ENCODE peak calls at places on chromosomes 12 and 14, in eight cellular contexts. V, C, B, L, E, G, Y and K are unnamed samples.
A peak's percentile ranks its signal among the peaks of the same experiment; 100 is the strongest.

GRCh38 chr14:33950320-33951182 is at the start of gene EGLN3:
- DNase-seq in V (peak; percentile 55), C (peak; percentile 94), B (peak; percentile 93), L (peak; percentile 95), E (peak; percentile 92), G (no peak), Y (peak; percentile 95), K (peak; percentile 97)

GRCh38 chr14:77832301-77832700 is 32.4 kb downstream of the ADCK1 start:
- DNase-seq in V (no peak), C (no peak), B (no peak), L (no peak), E (no peak), G (no peak), Y (no peak), K (no peak)

GRCh38 chr12:52895726-52896189 is 9.1 kb downstream of the KRT8 start:
- DNase-seq in V (no peak), C (no peak), B (no peak), L (no peak), E (no peak), G (no peak), Y (no peak), K (no peak)

GRCh38 chr12:116707751-116708150 is 30.1 kb downstream of the SPRING1 start:
- DNase-seq in V (no peak), C (no peak), B (no peak), L (no peak), E (no peak), G (no peak), Y (no peak), K (no peak)

GRCh38 chr14:65095633-65096205 is 6.6 kb downstream of the MAX start:
- DNase-seq in V (no peak), C (peak; percentile 72), B (peak; percentile 56), L (no peak), E (no peak), G (no peak), Y (peak; percentile 91), K (no peak)

GRCh38 chr14:102389261-102389660 is 26.5 kb downstream of the TECPR2 start:
- DNase-seq in V (no peak), C (no peak), B (no peak), L (no peak), E (no peak), G (no peak), Y (no peak), K (no peak)

GRCh38 chr12:28033538-28033915 is 61.0 kb upstream of the PTHLH start:
- DNase-seq in V (no peak), C (no peak), B (no peak), L (no peak), E (no peak), G (no peak), Y (no peak), K (no peak)

GRCh38 chr12:46661161-46661845 is 164.5 kb downstream of the SLC38A4 start:
- DNase-seq in V (peak; percentile 77), C (no peak), B (no peak), L (no peak), E (no peak), G (peak; percentile 48), Y (no peak), K (no peak)

GRCh38 chr14:85531594-85532391 is 1.8 kb downstream of the FLRT2 start:
- DNase-seq in V (no peak), C (peak; percentile 26), B (no peak), L (peak; percentile 72), E (peak; percentile 84), G (no peak), Y (peak; percentile 83), K (no peak)

GRCh38 chr12:111033281-111034147 is 113.1 kb upstream of the MYL2 start:
- DNase-seq in V (no peak), C (no peak), B (no peak), L (peak; percentile 84), E (no peak), G (no peak), Y (no peak), K (no peak)

GRCh38 chr12:47052274-47052673 is 27.1 kb upstream of the PCED1B start:
- DNase-seq in V (no peak), C (no peak), B (no peak), L (no peak), E (no peak), G (no peak), Y (no peak), K (no peak)

GRCh38 chr12:54984602-54985376 is at the start of gene TESPA1:
- DNase-seq in V (no peak), C (peak; percentile 54), B (peak; percentile 71), L (no peak), E (peak; percentile 61), G (peak; percentile 90), Y (peak; percentile 79), K (no peak)

GRCh38 chr14:56224691-56225681 is 106.8 kb downstream of the PELI2 start:
- DNase-seq in V (peak; percentile 86), C (peak; percentile 69), B (peak; percentile 76), L (no peak), E (no peak), G (no peak), Y (no peak), K (peak; percentile 84)

GRCh38 chr14:95267306-95267705 is 52.4 kb downstream of the CLMN start:
- DNase-seq in V (no peak), C (no peak), B (no peak), L (no peak), E (no peak), G (no peak), Y (no peak), K (no peak)

GRCh38 chr14:95262511-95262891 is 57.2 kb downstream of the CLMN start:
- DNase-seq in V (no peak), C (no peak), B (no peak), L (no peak), E (no peak), G (no peak), Y (no peak), K (no peak)

GRCh38 chr14:95263527-95264231 is 56.0 kb downstream of the CLMN start:
- DNase-seq in V (no peak), C (no peak), B (no peak), L (no peak), E (no peak), G (no peak), Y (no peak), K (no peak)

GRCh38 chr14:95264271-95264973 is 55.3 kb downstream of the CLMN start:
- DNase-seq in V (no peak), C (no peak), B (no peak), L (no peak), E (no peak), G (no peak), Y (no peak), K (no peak)

GRCh38 chr14:95265106-95266094 is 54.3 kb downstream of the CLMN start:
- DNase-seq in V (peak; percentile 95), C (peak; percentile 63), B (peak; percentile 66), L (no peak), E (no peak), G (peak; percentile 96), Y (no peak), K (no peak)
- TF ChIP-seq POLR2AphosphoS5 in V (no peak), C (peak; percentile 87), B (peak; percentile 93), L (no peak), E (peak; percentile 16), G (peak; percentile 48), Y (peak; percentile 40), K (peak; percentile 32)

GRCh38 chr14:73935666-73936065 is 14.2 kb downstream of the FAM161B start:
- DNase-seq in V (no peak), C (no peak), B (no peak), L (no peak), E (no peak), G (no peak), Y (no peak), K (no peak)
- TF ChIP-seq EP300 in V (no peak), C (no peak), B (no peak), L (no peak), E (no peak), G (no peak), Y (no peak), K (no peak)

DNA sequence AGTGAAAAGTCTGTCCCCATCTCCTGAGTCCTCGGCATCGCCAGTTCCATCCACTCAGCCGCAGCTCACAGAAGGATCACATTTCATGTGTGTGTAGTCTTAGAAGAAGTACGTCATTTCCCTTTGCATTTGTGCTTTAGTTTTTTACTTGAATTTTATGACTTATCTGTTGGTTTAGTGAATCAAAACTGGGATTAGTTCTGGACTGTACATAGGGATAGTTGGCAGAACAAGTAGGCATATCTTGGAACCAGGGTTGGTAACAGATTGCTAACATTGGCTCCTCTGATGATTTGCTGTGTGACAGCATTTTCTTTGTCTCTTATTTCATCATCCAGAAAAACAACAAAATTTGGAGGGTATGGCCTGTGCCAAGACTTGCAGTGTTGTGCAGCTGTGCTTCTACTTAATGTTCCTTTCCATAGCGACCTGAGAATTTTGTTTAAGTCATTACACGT is 69.6 kb upstream of the AEBP2 start:
- DNase-seq in V (no peak), C (no peak), B (no peak), L (no peak), E (no peak), G (no peak), Y (no peak), K (no peak)
- TF ChIP-seq POLR2A in V (no peak), C (no peak), B (no peak), L (no peak), E (no peak), G (no peak), Y (no peak), K (no peak)

GRCh38 chr12:39123580-39123979 is 218.2 kb upstream of the CPNE8 start:
- DNase-seq in V (no peak), C (no peak), B (no peak), L (no peak), E (no peak), G (no peak), Y (no peak), K (no peak)
- TF ChIP-seq POLR2AphosphoS5 in V (no peak), C (no peak), B (no peak), L (no peak), E (no peak), G (no peak), Y (no peak), K (no peak)

DNA sequence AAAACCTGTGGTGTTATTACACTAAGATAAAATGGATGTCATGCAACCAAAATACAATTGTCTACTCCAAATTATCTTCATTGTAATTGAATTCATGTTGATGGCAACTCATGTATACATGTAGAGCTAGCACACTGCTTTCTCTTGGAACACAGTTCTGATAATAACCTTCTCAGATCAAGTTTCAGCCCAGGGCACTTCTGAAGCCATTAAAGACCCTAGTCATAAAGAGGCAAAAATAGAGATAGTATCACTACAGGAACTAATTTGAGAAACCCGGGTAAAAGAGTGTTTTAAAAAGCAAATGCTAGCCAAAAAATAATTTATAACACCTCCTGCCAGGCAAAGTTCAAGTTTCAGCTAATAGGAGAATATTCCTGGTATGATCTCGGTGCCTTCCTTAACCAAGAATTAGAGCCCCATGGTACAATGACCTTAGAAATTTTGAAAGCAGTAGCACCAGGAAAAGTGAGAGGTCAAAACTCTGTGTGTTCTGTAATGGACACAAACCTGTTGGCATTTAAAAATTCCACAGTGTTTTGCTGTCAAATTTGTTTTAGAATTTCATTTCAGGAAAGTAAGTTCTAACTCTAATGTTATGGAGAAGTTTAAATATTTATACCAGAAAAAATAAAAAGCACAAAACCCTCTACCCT is 105.0 kb upstream of the FRMD6 start:
- DNase-seq in V (no peak), C (no peak), B (no peak), L (no peak), E (no peak), G (no peak), Y (no peak), K (no peak)
- TF ChIP-seq EP300 in V (no peak), C (no peak), B (no peak), L (no peak), E (no peak), G (no peak), Y (no peak), K (no peak)